ENCODE peak calls at places on chromosome 2, in four cellular contexts. One of them, this sample, is unnamed.
A peak's percentile ranks its signal among the peaks of the same experiment; 100 is the strongest.

GRCh38 chr2:209495855-209496585 is 72.2 kb downstream of the MAP2 start:
- DNase-seq in foreskin melanocyte: peak; percentile 82
- DNase-seq in NCI-H2081: peak; percentile 87
- DNase-seq in H54: peak; percentile 16
- DNase-seq in this sample: peak; percentile 67

GRCh38 chr2:108909275-108909823 is 79.7 kb downstream of the EDAR start:
- DNase-seq in foreskin melanocyte: no peak
- DNase-seq in NCI-H2081: no peak
- DNase-seq in H54: no peak
- DNase-seq in this sample: no peak

GRCh38 chr2:46849080-46849715 is 66.4 kb downstream of the MCFD2 start:
- DNase-seq in foreskin melanocyte: no peak
- DNase-seq in NCI-H2081: no peak
- DNase-seq in H54: no peak
- DNase-seq in this sample: no peak

GRCh38 chr2:1781291-1782080 is 37.2 kb upstream of the PXDN start:
- DNase-seq in foreskin melanocyte: no peak
- DNase-seq in NCI-H2081: no peak
- DNase-seq in H54: no peak
- DNase-seq in this sample: no peak

GRCh38 chr2:168457177-168457905 is 1.3 kb downstream of the CERS6 start:
- DNase-seq in foreskin melanocyte: no peak
- DNase-seq in NCI-H2081: no peak
- DNase-seq in H54: no peak
- DNase-seq in this sample: no peak

GRCh38 chr2:83368916-83369315 is 1090.2 kb downstream of the SUCLG1 start:
- DNase-seq in foreskin melanocyte: no peak
- DNase-seq in NCI-H2081: no peak
- DNase-seq in H54: no peak
- DNase-seq in this sample: no peak

GRCh38 chr2:174012347-174013309 is 47.5 kb upstream of the SP3 start:
- DNase-seq in foreskin melanocyte: peak; percentile 38
- DNase-seq in NCI-H2081: no peak
- DNase-seq in H54: no peak
- DNase-seq in this sample: no peak

GRCh38 chr2:158493458-158493857 is 36.7 kb downstream of the PKP4 start:
- DNase-seq in foreskin melanocyte: no peak
- DNase-seq in NCI-H2081: no peak
- DNase-seq in H54: no peak
- DNase-seq in this sample: no peak

GRCh38 chr2:36569267-36569860 is 28.6 kb downstream of the FEZ2 start:
- DNase-seq in foreskin melanocyte: no peak
- DNase-seq in NCI-H2081: no peak
- DNase-seq in H54: no peak
- DNase-seq in this sample: no peak

GRCh38 chr2:204557604-204558003 is 12.3 kb downstream of the PARD3B start:
- DNase-seq in foreskin melanocyte: no peak
- DNase-seq in NCI-H2081: no peak
- DNase-seq in H54: no peak
- DNase-seq in this sample: no peak

GRCh38 chr2:2581331-2582159 is 250.5 kb upstream of the MYT1L start:
- DNase-seq in foreskin melanocyte: no peak
- DNase-seq in NCI-H2081: peak; percentile 47
- DNase-seq in H54: no peak
- DNase-seq in this sample: no peak

GRCh38 chr2:228957075-228957474 is 314.0 kb downstream of the PID1 start:
- DNase-seq in foreskin melanocyte: no peak
- DNase-seq in NCI-H2081: no peak
- DNase-seq in H54: no peak
- DNase-seq in this sample: no peak

GRCh38 chr2:217953011-217953481 is 49.7 kb downstream of the TNS1 start:
- DNase-seq in foreskin melanocyte: no peak
- DNase-seq in NCI-H2081: no peak
- DNase-seq in H54: no peak
- DNase-seq in this sample: no peak

GRCh38 chr2:140589273-140589672 is 1541.5 kb downstream of the LRP1B start:
- DNase-seq in foreskin melanocyte: peak; percentile 61
- DNase-seq in NCI-H2081: no peak
- DNase-seq in H54: no peak
- DNase-seq in this sample: no peak

GRCh38 chr2:66827851-66828250 is 392.9 kb downstream of the MEIS1 start:
- DNase-seq in foreskin melanocyte: no peak
- DNase-seq in NCI-H2081: no peak
- DNase-seq in H54: no peak
- DNase-seq in this sample: no peak

GRCh38 chr2:69210386-69210785 is 176.6 kb downstream of the GFPT1 start:
- DNase-seq in foreskin melanocyte: no peak
- DNase-seq in NCI-H2081: no peak
- DNase-seq in H54: no peak
- DNase-seq in this sample: no peak

GRCh38 chr2:67002618-67003371 is 394.3 kb upstream of the ETAA1 start:
- DNase-seq in foreskin melanocyte: no peak
- DNase-seq in NCI-H2081: no peak
- DNase-seq in H54: no peak
- DNase-seq in this sample: no peak

GRCh38 chr2:170177950-170178781 is at the start of gene MYO3B:
- DNase-seq in foreskin melanocyte: no peak
- DNase-seq in NCI-H2081: no peak
- DNase-seq in H54: no peak
- DNase-seq in this sample: no peak

GRCh38 chr2:212722046-212722445 is 183.4 kb upstream of the ERBB4 start:
- DNase-seq in foreskin melanocyte: no peak
- DNase-seq in NCI-H2081: no peak
- DNase-seq in H54: no peak
- DNase-seq in this sample: no peak

GRCh38 chr2:110105608-110106467 is 9.8 kb downstream of the MALL start:
- DNase-seq in foreskin melanocyte: no peak
- DNase-seq in NCI-H2081: no peak
- DNase-seq in H54: peak; percentile 67
- DNase-seq in this sample: peak; percentile 53

GRCh38 chr2:190456833-190457232 is 48.7 kb downstream of the MFSD6 start:
- DNase-seq in foreskin melanocyte: no peak
- DNase-seq in NCI-H2081: no peak
- DNase-seq in H54: no peak
- DNase-seq in this sample: no peak

GRCh38 chr2:88831792-88832248 is 140.3 kb downstream of the RPIA start:
- DNase-seq in foreskin melanocyte: peak; percentile 6
- DNase-seq in NCI-H2081: no peak
- DNase-seq in H54: peak; percentile 19
- DNase-seq in this sample: no peak

GRCh38 chr2:30113617-30114293 is 33.1 kb upstream of the YPEL5 start:
- DNase-seq in foreskin melanocyte: peak; percentile 78
- DNase-seq in NCI-H2081: no peak
- DNase-seq in H54: peak; percentile 71
- DNase-seq in this sample: peak; percentile 58

GRCh38 chr2:150175034-150175433 is 312.4 kb downstream of the RND3 start:
- DNase-seq in foreskin melanocyte: no peak
- DNase-seq in NCI-H2081: no peak
- DNase-seq in H54: no peak
- DNase-seq in this sample: no peak

GRCh38 chr2:235052514-235053354 is 100.9 kb downstream of the SH3BP4 start:
- DNase-seq in foreskin melanocyte: peak; percentile 27
- DNase-seq in NCI-H2081: no peak
- DNase-seq in H54: no peak
- DNase-seq in this sample: no peak

GRCh38 chr2:55888941-55889340 is 34.6 kb downstream of the EFEMP1 start:
- DNase-seq in foreskin melanocyte: peak; percentile 88
- DNase-seq in NCI-H2081: no peak
- DNase-seq in H54: no peak
- DNase-seq in this sample: no peak

GRCh38 chr2:212145111-212145510 is 393.5 kb downstream of the ERBB4 start:
- DNase-seq in foreskin melanocyte: peak; percentile 46
- DNase-seq in NCI-H2081: no peak
- DNase-seq in H54: no peak
- DNase-seq in this sample: no peak

GRCh38 chr2:150520887-150521664 is 33.6 kb upstream of the RND3 start:
- DNase-seq in foreskin melanocyte: no peak
- DNase-seq in NCI-H2081: no peak
- DNase-seq in H54: no peak
- DNase-seq in this sample: no peak

GRCh38 chr2:150581717-150582472 is 94.4 kb upstream of the RND3 start:
- DNase-seq in foreskin melanocyte: no peak
- DNase-seq in NCI-H2081: no peak
- DNase-seq in H54: no peak
- DNase-seq in this sample: no peak

This sample was measured in SW 1271.